ENCODE peak calls at places on chromosomes 16 and 17, in seven cellular contexts. Z, F, S, K, I, T and V are unnamed samples.
A peak's percentile ranks its signal among the peaks of the same experiment; 100 is the strongest.

GRCh38 chr17:29257756-29258155 is 11.1 kb downstream of the CRYBA1 start:
- DNase-seq in S (no peak), Z (no peak), K (no peak), I (no peak), T (no peak), F (no peak), V (no peak)

GRCh38 chr16:80511824-80512223 is 29.0 kb upstream of the DYNLRB2 start:
- DNase-seq in S (no peak), I (no peak), Z (no peak), F (no peak), T (no peak), K (no peak), V (no peak)

GRCh38 chr17:35017021-35017420 is 36.7 kb downstream of the LIG3 start:
- DNase-seq in I (no peak), S (no peak), K (no peak), T (no peak), F (no peak), Z (no peak), V (no peak)

GRCh38 chr17:51228177-51228576 is 31.7 kb downstream of the MBTD1 start:
- DNase-seq in T (no peak), Z (no peak), I (no peak), F (no peak), K (no peak), S (no peak), V (no peak)

GRCh38 chr16:57184890-57185445 is 871 bp downstream of the PSME3IP1 start:
- DNase-seq in S (no peak), F (no peak), T (no peak), Z (no peak), K (no peak), I (no peak), V (no peak)

GRCh38 chr17:81543756-81544155 is 8.4 kb downstream of the FAAP100 start:
- DNase-seq in K (no peak), F (no peak), T (no peak), I (no peak), S (no peak), Z (no peak), V (no peak)

GRCh38 chr16:85460983-85461813 is 151.9 kb upstream of the GSE1 start:
- DNase-seq in T (no peak), S (no peak), Z (no peak), I (no peak), K (no peak), F (peak; percentile 91), V (peak; percentile 83)

GRCh38 chr17:79563237-79564013 is 47.4 kb downstream of the RBFOX3 start:
- DNase-seq in F (no peak), K (no peak), S (peak; percentile 38), I (no peak), T (no peak), Z (no peak), V (no peak)